ENCODE peak calls at places on chromosomes 16 and 17, in ten cellular contexts. N, A, F, O, I, S, D, Y, Z and W are unnamed samples.

GRCh38 chr17:50684612-50685333 is 22.9 kb downstream of the ANKRD40 start:
- DNase-seq in N (no peak), A (no peak), F (no peak), O (no peak), I (no peak), S (no peak), D (no peak), Y (peak; percentile 45), Z (no peak), W (no peak)

GRCh38 chr17:47810200-47810821 is 11.3 kb downstream of the OSBPL7 start:
- DNase-seq in N (no peak), A (no peak), F (no peak), O (peak; percentile 64), I (peak; percentile 72), S (peak; percentile 80), D (no peak), Y (peak; percentile 65), Z (no peak), W (no peak)

GRCh38 chr16:2027024-2028010 is 615 bp downstream of the NHERF2 start:
- DNase-seq in N (no peak), A (no peak), F (no peak), O (no peak), I (no peak), S (no peak), D (no peak), Y (no peak), Z (peak; percentile 65), W (peak; percentile 48)

GRCh38 chr17:36198831-36199465 is 2.4 kb upstream of the CCL3L1 start:
- DNase-seq in N (peak; percentile 38), A (no peak), F (no peak), O (no peak), I (no peak), S (no peak), D (no peak), Y (peak; percentile 10), Z (no peak), W (no peak)

GRCh38 chr16:85752511-85753420 is 1.9 kb upstream of the C16orf74 start:
- DNase-seq in N (no peak), A (no peak), F (no peak), O (no peak), I (no peak), S (no peak), D (no peak), Y (peak; percentile 73), Z (no peak), W (peak; percentile 77)

GRCh38 chr16:11118479-11118878 is 137.5 kb downstream of the SOCS1 start:
- DNase-seq in N (no peak), A (no peak), F (no peak), O (no peak), I (no peak), S (no peak), D (no peak), Y (no peak), Z (no peak), W (no peak)

GRCh38 chr16:84766978-84767773 is 52.6 kb upstream of the CRISPLD2 start:
- DNase-seq in N (no peak), A (no peak), F (no peak), O (no peak), I (no peak), S (no peak), D (no peak), Y (no peak), Z (no peak), W (no peak)

GRCh38 chr17:80968602-80969029 is 23.0 kb upstream of the CHMP6 start:
- DNase-seq in N (no peak), A (no peak), F (no peak), O (no peak), I (no peak), S (peak; percentile 72), D (peak; percentile 50), Y (no peak), Z (peak; percentile 31), W (peak; percentile 11)

GRCh38 chr16:80540516-80541305 is at the start of gene DYNLRB2:
- DNase-seq in N (peak; percentile 94), A (peak; percentile 92), F (peak; percentile 58), O (peak; percentile 88), I (peak; percentile 66), S (peak; percentile 73), D (peak; percentile 66), Y (peak; percentile 97), Z (peak; percentile 89), W (peak; percentile 95)

GRCh38 chr16:89801800-89802199 is 14.6 kb downstream of the FANCA start:
- DNase-seq in N (no peak), A (no peak), F (no peak), O (no peak), I (no peak), S (peak; percentile 35), D (no peak), Y (no peak), Z (no peak), W (no peak)

GRCh38 chr17:79840204-79840988 is 1.2 kb upstream of the CBX4 start:
- DNase-seq in N (peak; percentile 46), A (no peak), F (no peak), O (no peak), I (no peak), S (no peak), D (no peak), Y (peak; percentile 75), Z (no peak), W (peak; percentile 74)

GRCh38 chr16:49528035-49528434 is 154.4 kb downstream of the C16orf78 start:
- DNase-seq in N (peak; percentile 47), A (no peak), F (no peak), O (no peak), I (no peak), S (no peak), D (no peak), Y (no peak), Z (no peak), W (no peak)

GRCh38 chr16:69057400-69058378 is 47.8 kb upstream of the HAS3 start:
- DNase-seq in N (no peak), A (no peak), F (no peak), O (no peak), I (no peak), S (peak; percentile 49), D (no peak), Y (no peak), Z (no peak), W (no peak)

GRCh38 chr17:75776399-75777242 is 8.0 kb upstream of the UNK start:
- DNase-seq in N (peak; percentile 35), A (no peak), F (no peak), O (no peak), I (no peak), S (no peak), D (no peak), Y (no peak), Z (peak; percentile 37), W (no peak)

GRCh38 chr17:13594762-13595697 is 6.7 kb downstream of the HS3ST3A1 start:
- DNase-seq in N (peak; percentile 87), A (peak; percentile 68), F (peak; percentile 56), O (peak; percentile 69), I (peak; percentile 67), S (peak; percentile 59), D (peak; percentile 17), Y (peak; percentile 92), Z (peak; percentile 73), W (peak; percentile 75)

GRCh38 chr17:51869387-51869786 is 289.1 kb downstream of the CA10 start:
- DNase-seq in N (peak; percentile 39), A (no peak), F (no peak), O (no peak), I (no peak), S (no peak), D (no peak), Y (peak; percentile 71), Z (no peak), W (no peak)

GRCh38 chr17:51298508-51299371 is 38.4 kb downstream of the UTP18 start:
- DNase-seq in N (no peak), A (no peak), F (no peak), O (no peak), I (peak; percentile 13), S (no peak), D (peak; percentile 74), Y (peak; percentile 75), Z (peak; percentile 83), W (no peak)

GRCh38 chr16:50282010-50282538 is 15.7 kb downstream of the ADCY7 start:
- DNase-seq in N (peak; percentile 82), A (peak; percentile 37), F (no peak), O (no peak), I (no peak), S (no peak), D (no peak), Y (no peak), Z (no peak), W (no peak)

GRCh38 chr16:74877706-74878105 is 103.1 kb upstream of the FA2H start:
- DNase-seq in N (no peak), A (no peak), F (no peak), O (no peak), I (no peak), S (no peak), D (no peak), Y (no peak), Z (no peak), W (no peak)

GRCh38 chr17:43834106-43834505 is 1.2 kb upstream of the MPP3 start:
- DNase-seq in N (no peak), A (no peak), F (no peak), O (no peak), I (peak; percentile 27), S (no peak), D (peak; percentile 7), Y (no peak), Z (no peak), W (no peak)